ENCODE peak calls at places on chromosomes 2 and 18, in eight cellular contexts. T is body of pancreas, D is uterus, R is osteocyte, L is colonic mucosa, P is tibial nerve, S is GM20000, M is PC-9. A is an unnamed sample.

GRCh38 chr2:145423809-145424208 is 903.9 kb upstream of the ZEB2 start:
- DNase-seq in D (no peak), T (no peak), S (no peak), P (no peak), M (no peak), R (no peak), L (no peak), A (no peak)

GRCh38 chr2:190997516-190998113 is 16.4 kb downstream of the STAT1 start:
- DNase-seq in P (no peak), L (no peak), D (no peak), S (no peak), R (no peak), T (no peak), M (no peak), A (no peak)

GRCh38 chr18:77700051-77700450 is 450.4 kb downstream of the GALR1 start:
- DNase-seq in R (no peak), D (no peak), M (no peak), T (no peak), S (no peak), L (no peak), P (no peak), A (no peak)

GRCh38 chr2:236955675-236956618 is 129.7 kb upstream of the COPS8 start:
- DNase-seq in M (no peak), R (no peak), D (no peak), S (no peak), P (no peak), L (no peak), T (no peak), A (no peak)

GRCh38 chr2:52135235-52135634 is 1103.3 kb upstream of the NRXN1 start:
- DNase-seq in S (no peak), T (no peak), P (no peak), D (no peak), L (no peak), R (no peak), M (no peak), A (no peak)

GRCh38 chr2:236178921-236179652 is 10.9 kb upstream of the GBX2 start:
- DNase-seq in L (no peak), R (no peak), M (no peak), P (no peak), D (no peak), S (peak), T (no peak), A (no peak)

GRCh38 chr2:204585930-204586329 is 40.7 kb downstream of the PARD3B start:
- DNase-seq in T (no peak), L (no peak), M (no peak), R (no peak), P (no peak), S (no peak), D (no peak), A (no peak)

GRCh38 chr2:182672471-182673165 is 43.4 kb upstream of the DNAJC10 start:
- DNase-seq in R (no peak), L (no peak), D (no peak), S (no peak), T (no peak), P (no peak), M (no peak), A (no peak)

GRCh38 chr2:216636570-216637450 is 3.6 kb downstream of the IGFBP2 start:
- DNase-seq in L (peak), T (peak), R (no peak), M (peak), D (peak), S (no peak), P (no peak), A (peak)

GRCh38 chr2:221572821-221573429 is 821 bp upstream of the EPHA4 start:
- DNase-seq in M (peak), S (peak), L (peak), R (peak), P (no peak), T (peak), D (peak), A (peak)

GRCh38 chr2:200828104-200828503 is 16.4 kb downstream of the BZW1 start:
- DNase-seq in D (no peak), M (no peak), P (no peak), L (no peak), R (no peak), T (no peak), S (no peak), A (no peak)

GRCh38 chr2:175151791-175152190 is 16.2 kb downstream of the ATF2 start:
- DNase-seq in M (no peak), S (no peak), L (no peak), R (no peak), T (no peak), P (no peak), D (no peak), A (no peak)

GRCh38 chr2:40027968-40028367 is 248.9 kb upstream of the THUMPD2 start:
- DNase-seq in T (no peak), S (no peak), D (no peak), P (no peak), M (peak), L (no peak), R (no peak), A (no peak)
- TF ChIP-seq CTCF in T (no peak), S (no peak), D (no peak), P (no peak), M (no peak), L (no peak), R (no peak), A (no peak)

GRCh38 chr18:78981652-78981955 is 2.0 kb downstream of the SALL3 start:
- DNase-seq in P (no peak), T (no peak), M (no peak), S (no peak), D (no peak), R (no peak), L (no peak), A (no peak)

GRCh38 chr18:78982186-78982585 is 2.6 kb downstream of the SALL3 start:
- DNase-seq in T (no peak), D (no peak), M (no peak), S (no peak), L (no peak), R (no peak), P (no peak), A (no peak)

GRCh38 chr18:78983530-78983929 is 3.9 kb downstream of the SALL3 start:
- DNase-seq in S (no peak), R (no peak), M (no peak), T (no peak), L (no peak), D (no peak), P (no peak), A (no peak)

GRCh38 chr18:78984941-78985784 is 5.5 kb downstream of the SALL3 start:
- DNase-seq in L (no peak), R (no peak), M (no peak), S (peak), T (no peak), P (no peak), D (no peak), A (no peak)

DNA sequence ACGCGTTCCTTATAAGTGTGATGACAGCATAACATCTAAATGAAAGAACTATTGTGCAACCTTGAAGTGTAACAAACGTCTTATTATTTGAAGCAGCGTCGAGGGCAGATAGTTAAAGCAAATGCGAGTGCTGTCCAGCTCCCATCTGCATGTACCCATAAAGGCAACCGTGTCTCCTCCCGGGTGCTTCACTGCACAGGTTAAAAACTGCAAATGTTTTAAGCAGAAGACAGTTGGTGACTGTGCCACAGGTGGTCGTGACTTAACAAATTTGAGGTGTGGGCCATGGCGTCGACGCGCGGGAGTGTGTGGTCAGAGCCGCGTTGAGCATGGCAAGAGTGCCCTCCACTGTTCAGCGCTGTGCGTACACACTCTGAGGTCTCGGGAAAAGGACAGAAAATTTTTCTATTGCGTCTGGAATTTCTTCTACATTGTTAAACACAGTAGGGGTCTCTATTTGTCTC is 6.4 kb downstream of the SALL3 start:
- DNase-seq in D (no peak), M (no peak), S (no peak), P (no peak), T (no peak), R (no peak), L (no peak), A (no peak)
- TF ChIP-seq CTCF in D (no peak), M (no peak), S (peak), P (peak), T (no peak), R (peak), L (no peak), A (peak)

GRCh38 chr2:176652300-176653182 is 383.3 kb downstream of the MTX2 start:
- DNase-seq in L (peak), R (no peak), S (peak), T (no peak), M (peak), P (no peak), D (no peak), A (no peak)
- TF ChIP-seq CTCF in L (peak), R (peak), S (peak), T (peak), M (peak), P (peak), D (peak), A (peak)

GRCh38 chr2:122663737-122664136 is 908.3 kb downstream of the TSN start:
- DNase-seq in M (no peak), L (no peak), T (no peak), R (no peak), S (no peak), P (no peak), D (no peak), A (no peak)
- TF ChIP-seq CTCF in M (no peak), L (no peak), T (no peak), R (no peak), S (no peak), P (no peak), D (no peak), A (no peak)

GRCh38 chr18:46408334-46408987 is 248.6 kb downstream of the LOXHD1 start:
- DNase-seq in R (no peak), L (no peak), T (no peak), P (no peak), M (no peak), D (no peak), S (no peak), A (no peak)
- TF ChIP-seq CTCF in R (peak), L (no peak), T (no peak), P (no peak), M (no peak), D (no peak), S (no peak), A (no peak)

DNA sequence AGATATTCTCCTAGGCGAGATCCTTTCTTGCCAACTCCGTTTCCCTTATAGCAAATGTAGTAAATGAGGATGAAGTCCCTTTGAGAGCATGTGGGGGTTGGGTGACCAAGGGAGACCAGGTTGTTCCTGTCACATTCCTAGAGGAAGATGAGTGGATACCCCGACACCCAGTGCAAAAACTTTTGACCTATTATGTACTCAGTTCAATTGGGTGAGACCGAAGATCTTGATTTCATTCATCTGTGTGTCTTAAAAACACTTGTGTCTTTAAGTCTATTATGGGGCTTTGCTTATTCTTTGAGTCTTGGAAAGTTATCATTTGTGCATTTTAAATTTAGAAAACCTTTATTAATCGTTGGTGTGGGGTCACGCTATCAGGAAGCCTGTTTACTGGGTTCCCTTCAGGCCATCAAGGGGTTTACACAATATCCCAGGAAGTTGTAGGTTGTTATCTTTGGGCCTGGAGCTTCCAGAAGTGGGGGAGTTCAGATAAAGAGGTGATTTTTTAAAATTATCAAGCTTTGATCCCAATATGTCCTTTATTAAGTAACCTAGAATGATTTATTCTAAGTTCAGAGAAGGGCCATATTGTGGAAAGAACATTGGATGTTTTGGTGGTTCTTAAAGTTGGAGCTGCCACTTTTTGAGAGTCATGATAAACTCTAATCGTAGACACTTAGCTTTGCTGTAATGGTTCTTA is 2.8 kb downstream of the RHOB start:
- DNase-seq in L (no peak), D (peak), T (peak), R (no peak), M (no peak), S (no peak), P (no peak), A (no peak)
- TF ChIP-seq CTCF in L (no peak), D (no peak), T (no peak), R (no peak), M (no peak), S (no peak), P (no peak), A (no peak)

GRCh38 chr2:74834806-74835755 is 1.2 kb downstream of the HK2 start:
- DNase-seq in M (peak), R (no peak), T (peak), D (no peak), P (no peak), L (peak), S (peak), A (peak)

GRCh38 chr2:74835831-74836674 is 2.1 kb downstream of the HK2 start:
- DNase-seq in T (no peak), R (no peak), L (peak), M (peak), P (no peak), S (peak), D (no peak), A (no peak)

GRCh38 chr2:74841663-74842062 is 7.7 kb downstream of the HK2 start:
- DNase-seq in M (no peak), L (no peak), P (no peak), T (no peak), D (no peak), R (no peak), S (no peak), A (no peak)

GRCh38 chr2:74833418-74834233 is at the start of gene HK2:
- DNase-seq in P (peak), T (peak), R (peak), S (peak), M (peak), L (peak), D (peak), A (peak)

GRCh38 chr2:74836675-74837401 is 2.9 kb downstream of the HK2 start:
- DNase-seq in D (no peak), L (no peak), M (no peak), T (no peak), P (no peak), R (no peak), S (no peak), A (no peak)
- TF ChIP-seq CTCF in D (no peak), L (no peak), M (peak), T (no peak), P (peak), R (no peak), S (no peak), A (peak)

GRCh38 chr2:43165378-43166025 is 60.9 kb downstream of the ZFP36L2 start:
- DNase-seq in R (no peak), T (no peak), M (peak), P (no peak), D (no peak), L (no peak), S (no peak), A (no peak)
- TF ChIP-seq CTCF in R (peak), T (no peak), M (peak), P (no peak), D (no peak), L (no peak), S (no peak), A (peak)

GRCh38 chr2:54676656-54677055 is 46.8 kb upstream of the EML6 start:
- DNase-seq in P (no peak), M (no peak), D (no peak), L (no peak), S (no peak), T (no peak), R (no peak), A (no peak)
- TF ChIP-seq CTCF in P (no peak), M (no peak), D (no peak), L (no peak), S (no peak), T (no peak), R (no peak), A (no peak)

DNA sequence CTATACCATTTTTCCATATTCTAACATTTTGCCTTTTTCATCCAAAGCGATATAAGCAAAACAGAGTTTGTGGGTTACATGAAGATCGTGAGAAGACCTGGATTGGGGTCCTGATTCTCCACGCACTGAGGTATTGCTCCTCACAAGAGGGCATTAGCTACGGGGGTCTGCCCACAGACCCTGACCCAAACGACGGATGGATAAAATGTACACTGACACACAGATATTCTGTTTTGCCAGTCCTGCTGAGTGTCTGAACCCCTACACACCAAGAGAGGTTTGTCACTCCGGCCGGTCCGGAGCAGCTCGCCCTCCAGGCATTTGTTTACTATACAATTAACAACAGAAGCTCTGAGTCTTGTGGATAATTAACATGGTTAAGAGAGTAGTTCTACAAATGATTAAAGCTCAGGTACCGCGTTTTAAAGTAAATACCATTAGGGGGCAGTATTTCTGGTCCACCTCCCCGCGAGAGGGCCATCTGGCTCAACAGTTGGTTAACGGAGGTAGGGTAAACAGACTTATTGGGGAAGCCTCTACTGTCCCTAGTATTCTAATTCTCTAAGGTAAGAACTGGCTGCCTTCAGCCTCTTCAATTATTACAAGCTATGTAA is 28.4 kb downstream of the SCYGR8 start:
- DNase-seq in R (peak), L (no peak), S (peak), D (no peak), T (no peak), P (no peak), M (no peak), A (no peak)
- TF ChIP-seq CTCF in R (no peak), L (peak), S (peak), D (no peak), T (no peak), P (no peak), M (no peak), A (no peak)

A was measured in mesothelial cell of epicardium.